ENCODE peak calls at places on chromosomes 11 and 22, in eight cellular contexts. X is Peyer's patch, V is uterus, C is vagina, S is heart left ventricle, W is tibial nerve, O is A549, N is stomach. Y is an unnamed sample.

GRCh38 chr11:100991541-100991940 is 138.1 kb downstream of the PGR start:
- DNase-seq in X (no peak), V (no peak), C (no peak), S (no peak), W (no peak), O (no peak), N (no peak), Y (no peak)

GRCh38 chr11:77182542-77183420 is 54.7 kb downstream of the MYO7A start:
- DNase-seq in X (no peak), V (no peak), C (no peak), S (peak; percentile 37), W (no peak), O (no peak), N (no peak), Y (no peak)

GRCh38 chr11:110679323-110679980 is 32.8 kb downstream of the ARHGAP20 start:
- DNase-seq in X (no peak), V (no peak), C (no peak), S (no peak), W (no peak), O (no peak), N (no peak), Y (no peak)

GRCh38 chr11:74171630-74172465 is 759 bp downstream of the PPME1 start:
- DNase-seq in X (no peak), V (no peak), C (no peak), S (no peak), W (no peak), O (no peak), N (no peak), Y (no peak)

GRCh38 chr11:531826-532511 is 3.4 kb downstream of the HRAS start:
- DNase-seq in X (no peak), V (no peak), C (no peak), S (no peak), W (no peak), O (no peak), N (no peak), Y (no peak)

GRCh38 chr11:85815186-85815911 is 4.4 kb upstream of the SYTL2 start:
- DNase-seq in X (no peak), V (no peak), C (no peak), S (no peak), W (no peak), O (no peak), N (no peak), Y (no peak)

GRCh38 chr11:47980907-47981621 is 705 bp downstream of the PTPRJ start:
- DNase-seq in X (peak; percentile 60), V (no peak), C (no peak), S (peak; percentile 76), W (no peak), O (peak; percentile 56), N (peak; percentile 65), Y (peak; percentile 51)

GRCh38 chr11:123438191-123438627 is 8.1 kb downstream of the GRAMD1B start:
- DNase-seq in X (no peak), V (no peak), C (no peak), S (no peak), W (no peak), O (no peak), N (no peak), Y (no peak)

GRCh38 chr11:126007263-126007662 is 55.4 kb downstream of the CDON start:
- DNase-seq in X (no peak), V (peak; percentile 42), C (no peak), S (no peak), W (peak; percentile 26), O (peak; percentile 21), N (no peak), Y (no peak)

GRCh38 chr11:33835143-33835878 is 56.6 kb downstream of the LMO2 start:
- DNase-seq in X (no peak), V (peak; percentile 37), C (no peak), S (no peak), W (peak; percentile 21), O (peak; percentile 35), N (no peak), Y (no peak)

GRCh38 chr11:10438451-10438850 is 16.6 kb upstream of the AMPD3 start:
- DNase-seq in X (no peak), V (no peak), C (no peak), S (no peak), W (no peak), O (no peak), N (no peak), Y (no peak)

GRCh38 chr11:17434108-17434507 is 42.5 kb downstream of the ABCC8 start:
- DNase-seq in X (no peak), V (no peak), C (no peak), S (no peak), W (no peak), O (no peak), N (no peak), Y (no peak)

GRCh38 chr11:87397250-87397649 is 359.5 kb downstream of the TMEM135 start:
- DNase-seq in X (no peak), V (no peak), C (no peak), S (no peak), W (no peak), O (no peak), N (no peak), Y (no peak)

GRCh38 chr11:63020671-63021255 is 5.1 kb upstream of the SLC22A8 start:
- DNase-seq in X (no peak), V (no peak), C (peak; percentile 67), S (no peak), W (no peak), O (peak; percentile 36), N (no peak), Y (no peak)

GRCh38 chr11:11464555-11464954 is 111.5 kb upstream of the CSNK2A3 start:
- DNase-seq in X (no peak), V (no peak), C (no peak), S (no peak), W (no peak), O (no peak), N (no peak), Y (no peak)

GRCh38 chr11:104462346-104462745 is 298.4 kb upstream of the PDGFD start:
- DNase-seq in X (no peak), V (no peak), C (no peak), S (no peak), W (no peak), O (no peak), N (no peak), Y (peak; percentile 19)

GRCh38 chr11:22466809-22467208 is 128.6 kb downstream of the SLC17A6 start:
- DNase-seq in X (no peak), V (no peak), C (no peak), S (no peak), W (no peak), O (no peak), N (no peak), Y (peak; percentile 23)

GRCh38 chr22:32897400-32897799 is 95.9 kb downstream of the TIMP3 start:
- DNase-seq in X (no peak), V (no peak), C (no peak), S (no peak), W (no peak), O (no peak), N (no peak), Y (no peak)

GRCh38 chr22:30979932-30980331 is 10.9 kb downstream of the TUG1 start:
- DNase-seq in X (no peak), V (no peak), C (no peak), S (no peak), W (no peak), O (no peak), N (no peak), Y (no peak)

GRCh38 chr11:120808616-120809050 is 215.3 kb upstream of the TBCEL start:
- DNase-seq in X (no peak), V (no peak), C (no peak), S (no peak), W (no peak), O (no peak), N (no peak), Y (no peak)
- TF ChIP-seq POLR2A in X (no peak), V (no peak), C (no peak), S (no peak), W (no peak), O (no peak), N (no peak), Y (no peak)

GRCh38 chr11:45213316-45213665 is 66.9 kb downstream of the PRDM11 start:
- DNase-seq in X (no peak), V (peak; percentile 55), C (no peak), S (no peak), W (no peak), O (no peak), N (no peak), Y (no peak)
- TF ChIP-seq CTCF in X (no peak), V (no peak), C (no peak), S (no peak), W (no peak), O (no peak), N (no peak), Y (no peak)

DNA sequence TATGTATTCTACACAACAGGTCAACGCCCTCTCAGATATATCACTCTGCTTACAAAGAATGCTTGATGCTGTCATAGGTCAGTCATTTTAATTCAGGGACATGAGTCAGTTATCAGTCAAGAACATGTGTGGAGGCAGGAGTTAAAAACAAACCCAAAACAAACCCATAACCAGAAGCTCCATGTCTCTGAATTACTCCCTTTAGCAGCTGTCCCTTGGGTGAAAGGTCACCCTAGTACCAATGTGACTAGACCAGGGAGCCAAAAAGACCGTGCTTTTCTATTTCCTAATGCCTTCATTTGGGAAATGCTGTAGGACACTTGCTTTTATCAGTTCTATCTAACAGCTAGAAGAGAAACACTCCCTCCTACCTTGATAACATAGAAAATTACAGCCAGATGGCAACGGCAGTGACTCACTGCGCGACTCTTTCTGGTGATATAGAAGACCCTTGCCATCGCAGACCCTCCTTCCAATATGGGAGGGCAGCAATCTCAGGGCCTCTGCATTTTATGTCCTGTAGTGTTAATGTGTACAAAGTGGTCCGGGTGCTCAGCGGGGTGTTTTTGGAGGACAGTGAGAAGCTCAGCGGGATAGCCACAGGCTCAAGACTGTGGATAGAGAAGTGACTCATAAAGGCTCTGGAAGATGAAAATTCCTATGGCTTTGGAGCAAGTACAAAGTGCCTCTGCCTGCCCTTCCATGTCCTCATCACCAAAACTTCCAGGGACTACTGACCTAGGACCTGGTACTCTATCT is 24.8 kb downstream of the APOL5 start:
- DNase-seq in X (no peak), V (no peak), C (no peak), S (no peak), W (no peak), O (no peak), N (no peak), Y (no peak)
- H3K4me3 ChIP-seq in X (no peak overlapping the region), V (no peak overlapping the region), C (no peak overlapping the region), S (no peak overlapping the region), W (no peak overlapping the region), O (no peak overlapping the region), N (no peak overlapping the region), Y (peak overlapping the region; percentile 18)

GRCh38 chr11:14499178-14499559 is 442 bp downstream of the COPB1 start:
- DNase-seq in X (peak; percentile 52), V (peak; percentile 30), C (no peak), S (peak; percentile 60), W (no peak), O (peak; percentile 27), N (peak; percentile 42), Y (peak; percentile 22)

GRCh38 chr11:14502039-14502438 is 2.4 kb upstream of the COPB1 start:
- DNase-seq in X (no peak), V (no peak), C (no peak), S (no peak), W (no peak), O (no peak), N (no peak), Y (no peak)

GRCh38 chr11:14503023-14503422 is 3.4 kb upstream of the COPB1 start:
- DNase-seq in X (no peak), V (no peak), C (no peak), S (no peak), W (no peak), O (no peak), N (no peak), Y (no peak)

GRCh38 chr11:14500181-14500651 is 605 bp upstream of the COPB1 start:
- DNase-seq in X (peak; percentile 75), V (peak; percentile 44), C (no peak), S (no peak), W (peak; percentile 35), O (peak; percentile 31), N (peak; percentile 58), Y (peak; percentile 23)

GRCh38 chr11:14499560-14500180 is at the start of gene COPB1:
- DNase-seq in X (peak; percentile 94), V (peak; percentile 90), C (no peak), S (peak; percentile 95), W (peak; percentile 91), O (peak; percentile 76), N (peak; percentile 94), Y (peak; percentile 89)
- TF ChIP-seq POLR2A in X (peak; percentile 98), V (peak; percentile 48), C (peak; percentile 69), S (peak; percentile 84), W (peak; percentile 70), O (peak; percentile 89), N (peak; percentile 90), Y (peak; percentile 71)